ENCODE peak calls at places on chromosome 17, in ten cellular contexts. N, I, X, B, O, Q, K, E, Y and V are unnamed samples.

GRCh38 chr17:78664476-78665384 is 87.5 kb upstream of the DNAH17 start:
- DNase-seq in N (no peak), I (no peak), X (no peak), B (no peak), O (no peak), Q (no peak), K (peak), E (peak), Y (no peak), V (peak)

GRCh38 chr17:52026075-52026474 is 132.4 kb downstream of the CA10 start:
- DNase-seq in N (no peak), I (no peak), X (no peak), B (no peak), O (no peak), Q (no peak), K (no peak), E (no peak), Y (no peak), V (no peak)

GRCh38 chr17:17994271-17994670 is 21.6 kb downstream of the DRC3 start:
- DNase-seq in N (no peak), I (no peak), X (no peak), B (no peak), O (no peak), Q (peak), K (peak), E (no peak), Y (peak), V (peak)

GRCh38 chr17:71184716-71185115 is 936.1 kb upstream of the SOX9 start:
- DNase-seq in N (no peak), I (no peak), X (no peak), B (peak), O (peak), Q (no peak), K (no peak), E (no peak), Y (no peak), V (no peak)

GRCh38 chr17:32769846-32770245 is 107.1 kb downstream of the MYO1D start:
- DNase-seq in N (no peak), I (no peak), X (no peak), B (no peak), O (no peak), Q (no peak), K (peak), E (no peak), Y (peak), V (peak)

GRCh38 chr17:47692895-47693666 is 880 bp upstream of the TBKBP1 start:
- DNase-seq in N (no peak), I (no peak), X (no peak), B (no peak), O (no peak), Q (no peak), K (no peak), E (no peak), Y (no peak), V (no peak)

GRCh38 chr17:3167574-3167973 is 29.7 kb upstream of the OR1A2 start:
- DNase-seq in N (no peak), I (no peak), X (no peak), B (no peak), O (no peak), Q (no peak), K (no peak), E (no peak), Y (no peak), V (no peak)

GRCh38 chr17:62755139-62755851 is 52.8 kb downstream of the MARCHF10 start:
- DNase-seq in N (no peak), I (no peak), X (no peak), B (no peak), O (no peak), Q (no peak), K (no peak), E (peak), Y (no peak), V (no peak)

GRCh38 chr17:259341-259976 is 78.0 kb upstream of the DOC2B start:
- DNase-seq in N (no peak), I (peak), X (peak), B (peak), O (no peak), Q (peak), K (no peak), E (no peak), Y (no peak), V (no peak)

GRCh38 chr17:16491703-16492612 is at the start of gene LRRC75A:
- DNase-seq in N (no peak), I (peak), X (no peak), B (no peak), O (no peak), Q (peak), K (no peak), E (peak), Y (peak), V (peak)

GRCh38 chr17:63760771-63761539 is 12.4 kb downstream of the CCDC47 start:
- DNase-seq in N (no peak), I (no peak), X (no peak), B (no peak), O (no peak), Q (no peak), K (no peak), E (peak), Y (no peak), V (no peak)

GRCh38 chr17:42026821-42027539 is 7.1 kb downstream of the NKIRAS2 start:
- DNase-seq in N (no peak), I (no peak), X (no peak), B (no peak), O (no peak), Q (no peak), K (no peak), E (no peak), Y (no peak), V (no peak)
- TF ChIP-seq POLR2A in N (no peak), I (no peak), X (no peak), B (no peak), O (no peak), Q (no peak), K (no peak), E (no peak), Y (no peak), V (no peak)

DNA sequence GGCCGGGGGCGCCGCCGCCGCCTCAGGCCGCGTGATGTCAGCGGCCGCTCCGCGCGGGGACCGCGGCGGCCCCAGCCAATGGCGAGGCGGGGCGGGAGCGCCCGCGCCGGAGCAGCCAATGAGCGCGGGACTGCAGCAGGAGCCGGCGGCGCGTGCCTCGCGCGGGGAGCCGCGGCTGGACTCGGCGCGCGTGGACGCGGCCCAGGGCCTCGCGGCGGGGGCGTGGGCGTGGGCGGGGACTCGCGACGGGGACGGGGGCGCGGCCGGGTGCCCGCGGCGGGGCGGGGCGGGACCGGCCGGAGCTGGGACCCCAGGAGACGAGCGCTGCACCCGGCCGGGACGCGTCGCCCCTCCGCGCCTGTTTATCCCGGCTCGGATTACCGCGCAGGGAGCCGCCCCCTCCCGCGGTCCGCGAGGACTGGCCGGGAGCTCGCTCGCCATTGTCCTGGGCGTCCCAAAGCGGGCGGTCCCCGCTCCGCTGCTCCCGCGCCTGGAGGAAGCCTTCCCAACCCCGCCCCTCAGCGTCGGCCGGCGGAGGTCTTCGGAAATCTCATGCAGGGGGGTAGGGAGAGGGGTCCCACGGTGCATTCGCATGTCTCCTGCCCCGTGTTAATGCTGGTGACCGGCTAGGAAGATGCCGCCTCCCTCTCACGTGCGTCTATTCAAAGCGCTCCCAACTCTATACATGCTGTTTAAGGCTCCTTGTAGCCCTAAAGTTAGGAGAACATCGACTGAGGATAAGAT is at the start of gene RNF157:
- DNase-seq in N (peak), I (peak), X (peak), B (peak), O (no peak), Q (peak), K (peak), E (peak), Y (peak), V (peak)
- TF ChIP-seq POLR2A in N (no peak), I (no peak), X (peak), B (no peak), O (no peak), Q (peak), K (no peak), E (no peak), Y (peak), V (no peak)

GRCh38 chr17:50722746-50723145 is 3.3 kb downstream of the LUC7L3 start:
- DNase-seq in N (no peak), I (no peak), X (no peak), B (no peak), O (no peak), Q (no peak), K (no peak), E (no peak), Y (no peak), V (no peak)

GRCh38 chr17:50719924-50720805 is 762 bp downstream of the LUC7L3 start:
- DNase-seq in N (no peak), I (no peak), X (no peak), B (no peak), O (no peak), Q (no peak), K (no peak), E (no peak), Y (no peak), V (peak)

GRCh38 chr17:50721194-50722010 is 2.0 kb downstream of the LUC7L3 start:
- DNase-seq in N (no peak), I (no peak), X (no peak), B (no peak), O (no peak), Q (no peak), K (no peak), E (no peak), Y (no peak), V (peak)

GRCh38 chr17:50715471-50715870 is 3.9 kb upstream of the LUC7L3 start:
- DNase-seq in N (no peak), I (no peak), X (no peak), B (no peak), O (no peak), Q (no peak), K (no peak), E (no peak), Y (no peak), V (no peak)

GRCh38 chr17:50719144-50719923 is at the start of gene LUC7L3:
- DNase-seq in N (peak), I (peak), X (peak), B (peak), O (peak), Q (peak), K (peak), E (peak), Y (peak), V (peak)
- TF ChIP-seq POLR2A in N (peak), I (peak), X (peak), B (peak), O (no peak), Q (peak), K (peak), E (peak), Y (peak), V (peak)

GRCh38 chr17:58533616-58534188 is 19.3 kb upstream of the MTMR4 start:
- DNase-seq in N (no peak), I (no peak), X (no peak), B (no peak), O (no peak), Q (no peak), K (no peak), E (no peak), Y (no peak), V (no peak)

GRCh38 chr17:58535431-58535830 is 21.0 kb upstream of the MTMR4 start:
- DNase-seq in N (no peak), I (no peak), X (no peak), B (no peak), O (no peak), Q (no peak), K (peak), E (peak), Y (no peak), V (no peak)

GRCh38 chr17:58536541-58536940 is 22.1 kb upstream of the MTMR4 start:
- DNase-seq in N (no peak), I (no peak), X (no peak), B (peak), O (no peak), Q (no peak), K (no peak), E (no peak), Y (no peak), V (no peak)

GRCh38 chr17:58534331-58534730 is 19.9 kb upstream of the MTMR4 start:
- DNase-seq in N (no peak), I (no peak), X (no peak), B (no peak), O (no peak), Q (no peak), K (peak), E (no peak), Y (no peak), V (no peak)

GRCh38 chr17:58534901-58535421 is 20.5 kb upstream of the MTMR4 start:
- DNase-seq in N (no peak), I (no peak), X (peak), B (no peak), O (no peak), Q (peak), K (peak), E (peak), Y (peak), V (no peak)
- TF ChIP-seq POLR2A in N (no peak), I (no peak), X (peak), B (no peak), O (no peak), Q (peak), K (no peak), E (no peak), Y (no peak), V (no peak)

GRCh38 chr17:81714412-81715106 is 2.5 kb downstream of the SLC25A10 start:
- DNase-seq in N (no peak), I (no peak), X (peak), B (peak), O (no peak), Q (no peak), K (no peak), E (no peak), Y (no peak), V (no peak)
- TF ChIP-seq POLR2A in N (no peak), I (no peak), X (no peak), B (no peak), O (no peak), Q (no peak), K (no peak), E (no peak), Y (no peak), V (no peak)

GRCh38 chr17:58336456-58337094 is 8.0 kb upstream of the TSPOAP1 start:
- DNase-seq in N (no peak), I (no peak), X (no peak), B (peak), O (no peak), Q (peak), K (no peak), E (peak), Y (no peak), V (peak)
- TF ChIP-seq POLR2A in N (no peak), I (no peak), X (no peak), B (no peak), O (no peak), Q (peak), K (no peak), E (no peak), Y (no peak), V (no peak)

GRCh38 chr17:58324409-58325288 is 3.9 kb downstream of the TSPOAP1 start:
- DNase-seq in N (no peak), I (no peak), X (peak), B (no peak), O (no peak), Q (peak), K (no peak), E (peak), Y (no peak), V (no peak)
- TF ChIP-seq POLR2A in N (no peak), I (no peak), X (no peak), B (no peak), O (no peak), Q (no peak), K (no peak), E (no peak), Y (no peak), V (peak)

GRCh38 chr17:28989028-28989427 is 16.8 kb downstream of the SEZ6 start:
- DNase-seq in N (no peak), I (no peak), X (no peak), B (no peak), O (no peak), Q (no peak), K (no peak), E (no peak), Y (no peak), V (no peak)
- TF ChIP-seq POLR2A in N (no peak), I (no peak), X (no peak), B (no peak), O (no peak), Q (no peak), K (no peak), E (no peak), Y (no peak), V (no peak)

GRCh38 chr17:9878791-9879525 is 26.1 kb downstream of the RCVRN start:
- DNase-seq in N (no peak), I (no peak), X (no peak), B (no peak), O (no peak), Q (no peak), K (no peak), E (peak), Y (no peak), V (no peak)

GRCh38 chr17:9874722-9875121 is 30.3 kb downstream of the RCVRN start:
- DNase-seq in N (no peak), I (no peak), X (no peak), B (no peak), O (no peak), Q (no peak), K (no peak), E (no peak), Y (no peak), V (no peak)

GRCh38 chr17:9878361-9878760 is 26.7 kb downstream of the RCVRN start:
- DNase-seq in N (no peak), I (no peak), X (no peak), B (no peak), O (no peak), Q (no peak), K (no peak), E (no peak), Y (no peak), V (no peak)

GRCh38 chr17:9872852-9873251 is 32.2 kb downstream of the RCVRN start:
- DNase-seq in N (no peak), I (no peak), X (no peak), B (no peak), O (no peak), Q (no peak), K (no peak), E (no peak), Y (no peak), V (no peak)

GRCh38 chr17:9875441-9875840 is 29.6 kb downstream of the RCVRN start:
- DNase-seq in N (no peak), I (peak), X (no peak), B (no peak), O (no peak), Q (no peak), K (no peak), E (peak), Y (no peak), V (no peak)
- TF ChIP-seq POLR2A in N (no peak), I (no peak), X (no peak), B (no peak), O (no peak), Q (no peak), K (no peak), E (no peak), Y (no peak), V (no peak)

GRCh38 chr17:44321246-44322120 is 3.1 kb downstream of the SLC25A39 start:
- DNase-seq in N (no peak), I (no peak), X (no peak), B (no peak), O (no peak), Q (no peak), K (no peak), E (no peak), Y (no peak), V (no peak)

GRCh38 chr17:44315760-44316731 is 7.6 kb downstream of the RUNDC3A start:
- DNase-seq in N (no peak), I (no peak), X (no peak), B (no peak), O (no peak), Q (no peak), K (no peak), E (no peak), Y (no peak), V (peak)

GRCh38 chr17:44320066-44320465 is 4.6 kb downstream of the SLC25A39 start:
- DNase-seq in N (no peak), I (no peak), X (no peak), B (no peak), O (no peak), Q (no peak), K (no peak), E (no peak), Y (no peak), V (no peak)

GRCh38 chr17:44317545-44317944 is 7.1 kb downstream of the SLC25A39 start:
- DNase-seq in N (no peak), I (no peak), X (no peak), B (no peak), O (no peak), Q (no peak), K (no peak), E (no peak), Y (no peak), V (no peak)

DNA sequence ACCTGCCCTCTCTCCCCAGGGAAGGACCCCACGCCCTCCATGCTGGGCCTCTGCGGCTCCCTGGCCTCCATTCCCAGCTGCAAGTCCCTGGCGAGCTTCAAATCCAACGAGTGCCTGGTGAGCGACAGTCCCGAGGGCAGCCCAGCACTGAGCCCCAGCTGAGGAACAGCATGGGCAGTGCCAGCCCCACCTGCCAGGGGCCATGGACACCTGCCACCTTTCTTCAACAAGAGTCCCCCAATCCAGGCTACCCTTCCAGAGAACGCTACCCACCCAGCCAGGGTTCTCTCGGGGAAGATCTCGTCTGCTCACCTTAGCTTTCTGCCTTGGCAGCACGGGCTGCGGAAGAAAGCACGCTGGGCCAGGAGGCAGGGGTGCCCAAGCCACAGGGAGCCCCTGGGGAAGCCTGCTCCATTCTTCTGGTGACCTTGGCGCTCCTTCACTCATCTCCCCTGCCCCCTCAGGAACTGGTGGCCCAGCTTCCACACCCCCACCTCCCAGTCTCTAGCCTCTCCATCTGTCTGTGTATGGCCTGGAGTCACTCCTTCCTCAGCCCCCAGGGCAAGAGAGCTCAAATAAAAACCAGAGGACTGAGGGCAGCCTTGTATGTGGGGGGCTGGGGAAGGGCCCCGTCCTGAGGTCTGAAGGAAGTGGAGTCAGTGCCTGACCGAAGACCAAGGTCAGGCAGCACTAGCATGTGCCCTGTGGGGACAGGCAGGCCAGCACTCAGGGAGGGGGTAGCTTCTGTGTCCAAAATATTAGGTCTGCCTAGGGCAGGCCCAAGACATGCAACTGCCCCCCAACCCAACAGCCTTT is 6.3 kb downstream of the SLC25A39 start:
- DNase-seq in N (no peak), I (no peak), X (no peak), B (no peak), O (no peak), Q (no peak), K (no peak), E (no peak), Y (no peak), V (no peak)
- TF ChIP-seq POLR2A in N (no peak), I (no peak), X (no peak), B (no peak), O (no peak), Q (no peak), K (no peak), E (no peak), Y (no peak), V (no peak)